ENCODE peak calls at places on chromosomes 4 and X, in six cellular contexts. Z is stomach, T is heart left ventricle, K is fibroblast of lung, X is SK-N-SH, H is tibial artery. G is an unnamed sample.

GRCh38 chr4:34091451-34091850 is 2152.9 kb downstream of the ARAP2 start:
- DNase-seq in Z (no peak), T (no peak), K (no peak), H (no peak), X (no peak), G (no peak)

GRCh38 chrX:106963111-106963510 is 36.9 kb downstream of the MORC4 start:
- DNase-seq in Z (no peak), T (no peak), X (no peak), H (no peak), K (peak; percentile 64), G (no peak)

GRCh38 chr4:54683616-54684346 is 26.0 kb downstream of the KIT start:
- DNase-seq in H (no peak), T (no peak), Z (peak; percentile 46), K (peak; percentile 5), X (no peak), G (peak; percentile 56)

GRCh38 chr4:78551420-78552351 is at the start of gene ANXA3:
- DNase-seq in Z (peak; percentile 74), H (no peak), K (no peak), T (peak; percentile 60), X (peak; percentile 72), G (peak; percentile 89)

GRCh38 chr4:154399259-154399974 is 92.2 kb downstream of the DCHS2 start:
- DNase-seq in H (no peak), Z (no peak), T (no peak), K (peak; percentile 66), X (no peak), G (peak; percentile 64)

GRCh38 chr4:473575-474457 is 25.1 kb downstream of the ZNF721 start:
- DNase-seq in H (peak; percentile 98), K (peak; percentile 100), T (peak; percentile 96), X (peak; percentile 95), Z (peak; percentile 95), G (peak; percentile 99)

GRCh38 chr4:137394000-137394399 is 138.3 kb downstream of the PCDH18 start:
- DNase-seq in K (peak; percentile 84), H (no peak), T (no peak), Z (no peak), X (no peak), G (no peak)

GRCh38 chrX:42027367-42028025 is 104.1 kb upstream of the CASK start:
- DNase-seq in K (no peak), Z (peak; percentile 32), X (no peak), H (no peak), T (no peak), G (no peak)

GRCh38 chrX:47143894-47144625 is 442 bp downstream of the NDUFB11 start:
- DNase-seq in T (peak; percentile 54), X (peak; percentile 72), K (peak; percentile 52), H (no peak), Z (no peak), G (peak; percentile 59)

GRCh38 chr4:164412246-164412645 is 341.7 kb upstream of the SMIM31 start:
- DNase-seq in T (no peak), X (no peak), H (no peak), K (no peak), Z (no peak), G (no peak)

GRCh38 chrX:68997911-68998310 is 167.3 kb downstream of the PJA1 start:
- DNase-seq in X (no peak), Z (no peak), K (peak; percentile 88), H (peak; percentile 75), T (peak; percentile 75), G (no peak)

GRCh38 chr4:165398570-165398969 is 19.8 kb downstream of the CPE start:
- DNase-seq in H (no peak), Z (no peak), K (peak; percentile 42), X (peak; percentile 59), T (no peak), G (peak; percentile 67)

DNA sequence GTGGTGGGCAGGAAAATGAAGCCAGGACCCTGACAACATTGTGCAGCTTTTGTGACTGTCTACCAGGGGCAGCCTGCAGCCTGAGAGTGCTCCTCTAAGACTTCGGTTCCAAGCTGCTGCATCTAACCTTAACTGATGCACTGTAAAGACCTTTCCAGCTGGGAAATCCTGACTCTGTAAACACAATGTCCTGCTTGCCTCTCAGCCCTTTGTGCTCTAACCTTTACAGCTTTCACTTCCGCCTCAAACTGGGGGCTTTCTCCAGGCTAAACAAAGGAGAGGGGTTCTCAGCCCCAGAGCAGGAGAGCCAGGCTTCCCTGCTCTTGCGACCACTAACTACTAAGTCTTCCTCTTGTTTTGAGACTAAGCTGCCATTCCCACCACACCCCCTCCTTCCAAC is 19.3 kb upstream of the RASL11B start:
- DNase-seq in X (no peak), T (no peak), K (no peak), Z (no peak), H (no peak), G (no peak)
- H3K4me1 ChIP-seq in X (peaks cover 62% of the 10 kb centered on the region), T (peaks cover 24% of the 10 kb centered on the region), K (no peaks in the 10 kb centered on the region), Z (peaks cover 46% of the 10 kb centered on the region), H (no peaks in the 10 kb centered on the region), G (peaks cover 29% of the 10 kb centered on the region)

GRCh38 chr4:2047781-2048581 is 11.1 kb upstream of the NAT8L start:
- DNase-seq in X (no peak), K (no peak), H (no peak), Z (peak; percentile 16), T (no peak), G (no peak)
- H3K27me3 ChIP-seq in X (no peaks in the 10 kb centered on the region), K (no peaks in the 10 kb centered on the region), H (peaks cover 64% of the 10 kb centered on the region), Z (no peaks in the 10 kb centered on the region), T (peaks cover 44% of the 10 kb centered on the region), G (peaks cover 50% of the 10 kb centered on the region)

GRCh38 chrX:19747672-19748610 is 139.5 kb downstream of the SH3KBP1 start:
- DNase-seq in Z (no peak), X (no peak), K (no peak), T (peak; percentile 22), H (no peak), G (no peak)

GRCh38 chrX:19740744-19741143 is 146.7 kb downstream of the SH3KBP1 start:
- DNase-seq in K (no peak), H (no peak), T (no peak), Z (no peak), X (no peak), G (no peak)

GRCh38 chrX:19746919-19747671 is 140.3 kb downstream of the SH3KBP1 start:
- DNase-seq in Z (no peak), T (no peak), H (no peak), X (no peak), K (no peak), G (peak; percentile 26)

GRCh38 chrX:19743386-19743785 is 144.0 kb downstream of the SH3KBP1 start:
- DNase-seq in T (no peak), H (no peak), X (no peak), Z (no peak), K (no peak), G (no peak)

DNA sequence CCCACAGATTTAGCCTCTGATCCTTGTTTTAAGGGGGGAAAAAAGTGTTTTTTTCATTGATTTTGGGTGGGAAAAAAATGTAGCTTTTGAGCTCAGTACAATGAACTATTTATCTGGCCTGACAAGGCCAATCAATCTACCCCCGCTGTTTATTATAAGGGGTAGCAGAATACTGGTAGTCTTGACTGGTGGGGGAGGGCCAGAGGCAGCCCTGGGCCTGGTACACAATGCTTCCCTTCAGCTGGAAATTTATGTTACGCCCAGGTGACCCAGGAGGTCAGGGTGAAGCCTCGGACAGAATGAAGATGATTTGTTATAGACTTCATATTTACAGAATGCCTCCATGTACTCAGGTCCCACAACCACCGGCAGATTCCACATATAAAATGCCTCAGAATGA is 143.2 kb downstream of the SH3KBP1 start:
- DNase-seq in H (no peak), Z (no peak), T (no peak), X (no peak), K (no peak), G (no peak)
- H3K4me1 ChIP-seq in H (no peaks in the 10 kb centered on the region), Z (no peaks in the 10 kb centered on the region), T (no peaks in the 10 kb centered on the region), X (no peaks in the 10 kb centered on the region), K (no peaks in the 10 kb centered on the region), G (no peaks in the 10 kb centered on the region)

DNA sequence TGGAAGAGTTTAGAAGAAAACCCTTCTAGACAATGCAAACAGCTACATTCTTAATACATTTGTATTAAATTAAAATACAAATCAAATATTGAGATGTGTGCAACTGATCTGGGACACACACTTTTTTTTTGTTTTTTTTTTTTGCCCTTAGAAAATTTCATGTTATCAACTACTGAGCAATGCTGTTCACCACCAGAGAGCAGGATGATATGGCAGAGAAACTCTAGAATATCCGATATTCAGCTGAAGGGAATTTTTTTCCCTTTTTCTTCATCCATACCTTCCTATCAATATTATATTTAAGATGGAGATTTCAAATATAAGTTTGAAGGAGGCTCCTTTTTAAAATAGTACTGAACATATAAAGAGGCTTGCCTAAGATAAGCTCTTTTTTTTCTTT is 1.0 kb downstream of the NDST3 start:
- DNase-seq in K (no peak), T (no peak), X (no peak), H (no peak), Z (no peak), G (no peak)
- H3K27me3 ChIP-seq in K (peaks cover 2% of the 10 kb centered on the region), T (peaks cover 59% of the 10 kb centered on the region), X (no peaks in the 10 kb centered on the region), H (peaks cover 11% of the 10 kb centered on the region), Z (no peaks in the 10 kb centered on the region), G (peaks cover 10% of the 10 kb centered on the region)

GRCh38 chrX:19569930-19570329 is 54.6 kb upstream of the MAP3K15 start:
- DNase-seq in K (no peak), H (no peak), X (no peak), Z (no peak), T (no peak), G (no peak)
- H3K4me1 ChIP-seq in K (no peaks in the 10 kb centered on the region), H (no peaks in the 10 kb centered on the region), X (peaks cover 8% of the 10 kb centered on the region), Z (no peaks in the 10 kb centered on the region), T (no peaks in the 10 kb centered on the region), G (peaks cover 7% of the 10 kb centered on the region)

DNA sequence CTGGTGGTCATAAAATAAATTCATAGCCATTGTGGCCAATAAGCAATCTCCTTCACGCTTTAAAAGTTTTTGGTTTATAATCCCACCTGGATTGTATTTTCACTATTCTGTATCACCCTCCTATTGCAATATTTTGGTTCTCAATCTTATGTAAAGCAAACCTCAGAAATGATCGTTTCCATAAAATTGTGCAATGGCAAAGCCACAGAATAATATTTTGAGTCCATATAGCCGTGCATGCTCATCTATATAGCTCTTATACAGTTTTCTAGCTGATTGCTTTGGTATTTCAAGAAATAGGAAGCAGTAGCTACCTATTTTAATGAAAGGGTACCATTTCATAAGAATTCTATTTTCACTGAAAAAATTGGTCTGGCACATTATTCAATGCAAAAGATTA is 10.0 kb upstream of the HAND2 start:
- DNase-seq in T (no peak), X (no peak), K (no peak), H (no peak), Z (no peak), G (no peak)
- H3K27me3 ChIP-seq in T (peaks cover 18% of the 10 kb centered on the region), X (no peaks in the 10 kb centered on the region), K (peaks cover 47% of the 10 kb centered on the region), H (peaks cover 2% of the 10 kb centered on the region), Z (no peaks in the 10 kb centered on the region), G (peaks cover 97% of the 10 kb centered on the region)

DNA sequence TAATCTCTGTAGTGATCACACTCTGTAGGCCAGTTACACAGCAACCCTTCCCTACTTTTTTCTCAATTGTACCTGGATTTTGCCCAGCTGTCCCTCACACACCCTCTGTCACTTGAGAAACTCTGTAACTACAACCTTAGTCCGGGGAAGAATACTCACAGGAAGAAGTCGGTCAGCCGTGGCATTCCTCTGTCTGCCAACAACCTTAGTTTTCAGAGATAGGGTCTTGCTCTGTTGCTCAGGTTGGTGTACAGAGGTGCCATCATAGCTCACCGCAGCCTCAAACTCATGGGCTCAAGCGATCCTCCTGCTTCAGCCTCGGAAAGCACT is 12.2 kb upstream of the SPCS3 start:
- DNase-seq in Z (no peak), T (no peak), H (no peak), K (no peak), X (no peak), G (no peak)
- H3K4me1 ChIP-seq in Z (peaks cover 3% of the 10 kb centered on the region), T (no peaks in the 10 kb centered on the region), H (no peaks in the 10 kb centered on the region), K (peaks cover 5% of the 10 kb centered on the region), X (no peaks in the 10 kb centered on the region), G (peaks cover 8% of the 10 kb centered on the region)

G was measured in GM23338.